ENCODE peak calls at places on chromosomes 6 and 20, in five cellular contexts. U is hypothalamus, C is H7, V is HTR-8/SVneo, B is neural crest cell. A is an unnamed sample.

GRCh38 chr6:132504757-132505156 is 8.2 kb downstream of the STX7 start:
- DNase-seq in U (no peak), C (no peak), V (no peak), B (no peak), A (no peak)

GRCh38 chr20:43188234-43188653 is 1.5 kb downstream of the PTPRT start:
- DNase-seq in U (no peak), C (no peak), V (no peak), B (no peak), A (no peak)

GRCh38 chr6:142975272-142975805 is 30.4 kb upstream of the HIVEP2 start:
- DNase-seq in U (no peak), C (peak; percentile 38), V (no peak), B (no peak), A (no peak)

GRCh38 chr6:15483060-15483459 is 179.8 kb downstream of the DTNBP1 start:
- DNase-seq in U (no peak), C (no peak), V (no peak), B (no peak), A (no peak)

GRCh38 chr6:31815025-31815838 is at the start of the genes HSPA1A and HSPA1L:
- DNase-seq in U (peak; percentile 99), C (peak; percentile 96), V (no peak), B (peak; percentile 84), A (peak; percentile 49)

GRCh38 chr20:62367136-62367482 is at the start of gene LAMA5:
- DNase-seq in U (no peak), C (peak; percentile 98), V (peak; percentile 87), B (peak; percentile 52), A (no peak)

GRCh38 chr6:140052757-140053729 is 678.6 kb upstream of the CITED2 start:
- DNase-seq in U (no peak), C (peak; percentile 6), V (no peak), B (no peak), A (no peak)

GRCh38 chr6:33194431-33194979 is 2.2 kb upstream of the COL11A2 start:
- DNase-seq in U (no peak), C (no peak), V (no peak), B (no peak), A (no peak)

GRCh38 chr6:100475554-100476325 is 11.0 kb upstream of the SIM1 start:
- DNase-seq in U (no peak), C (no peak), V (no peak), B (no peak), A (no peak)

GRCh38 chr20:50340586-50340985 is 150.0 kb downstream of the CEBPB start:
- DNase-seq in U (no peak), C (no peak), V (no peak), B (no peak), A (no peak)

GRCh38 chr6:165883851-165884640 is 221.0 kb upstream of the PDE10A start:
- DNase-seq in U (no peak), C (no peak), V (peak; percentile 27), B (no peak), A (no peak)

GRCh38 chr20:44650777-44651493 is 564 bp downstream of the ADA start:
- DNase-seq in U (no peak), C (no peak), V (no peak), B (no peak), A (peak; percentile 34)

GRCh38 chr20:21640556-21640955 is 64.9 kb upstream of the PAX1 start:
- DNase-seq in U (no peak), C (peak; percentile 74), V (no peak), B (no peak), A (no peak)

GRCh38 chr6:42368156-42368555 is 83.6 kb downstream of the TRERF1 start:
- DNase-seq in U (no peak), C (no peak), V (no peak), B (no peak), A (peak; percentile 58)